ENCODE peak calls at places on chromosomes 12 and 14, in nine cellular contexts. C is neural progenitor cell; I is naive thymus-derived CD8-positive, alpha-beta T cell; Z is C1 segment of cervical spinal cord; K is A549; V is fibroblast of lung; M is aorta; W is CD8-positive, alpha-beta memory T cell; X is EL. U is an unnamed sample.

GRCh38 chr12:93622485-93622884 is 50.0 kb downstream of the SOCS2 start:
- DNase-seq in C (no peak), I (no peak), Z (no peak), K (no peak), V (peak), M (peak), W (no peak), X (peak), U (no peak)

GRCh38 chr12:112932485-112933151 is 5.7 kb upstream of the OAS3 start:
- DNase-seq in C (peak), I (no peak), Z (no peak), K (no peak), V (no peak), M (no peak), W (no peak), X (no peak), U (no peak)

GRCh38 chr14:23047042-23047634 is 5.1 kb downstream of the PSMB11 start:
- DNase-seq in C (no peak), I (no peak), Z (no peak), K (no peak), V (no peak), M (no peak), W (no peak), X (peak), U (no peak)

GRCh38 chr12:21539797-21540196 is 13.7 kb downstream of the SPX start:
- DNase-seq in C (no peak), I (no peak), Z (no peak), K (no peak), V (no peak), M (no peak), W (no peak), X (no peak), U (no peak)

GRCh38 chr12:68121143-68121542 is 38.4 kb downstream of the IFNG start:
- DNase-seq in C (no peak), I (no peak), Z (no peak), K (no peak), V (no peak), M (no peak), W (no peak), X (no peak), U (no peak)

GRCh38 chr12:79689477-79690155 is 1.1 kb downstream of the PAWR start:
- DNase-seq in C (peak), I (peak), Z (no peak), K (peak), V (peak), M (peak), W (no peak), X (peak), U (no peak)

GRCh38 chr14:72480465-72481243 is 413.2 kb downstream of the DPF3 start:
- DNase-seq in C (no peak), I (no peak), Z (no peak), K (no peak), V (peak), M (no peak), W (no peak), X (no peak), U (no peak)

GRCh38 chr14:76657404-76657803 is 103.9 kb upstream of the VASH1 start:
- DNase-seq in C (no peak), I (no peak), Z (no peak), K (no peak), V (no peak), M (no peak), W (no peak), X (no peak), U (no peak)

GRCh38 chr14:78704965-78705364 is 534.8 kb downstream of the NRXN3 start:
- DNase-seq in C (no peak), I (no peak), Z (no peak), K (no peak), V (no peak), M (no peak), W (no peak), X (no peak), U (no peak)

U was measured in caudate nucleus.